ENCODE peak calls at places on chromosomes 1 and 21, in four cellular contexts. I, V, L and R are unnamed samples.

GRCh38 chr1:6783956-6784559 is 1.2 kb upstream of the CAMTA1 start:
- DNase-seq in I (no peak), V (no peak), L (no peak), R (no peak)

GRCh38 chr1:23352096-23352695 is 8.1 kb upstream of the HNRNPR start:
- DNase-seq in I (no peak), V (no peak), L (no peak), R (no peak)

GRCh38 chr1:7339953-7340352 is 431.1 kb upstream of the VAMP3 start:
- DNase-seq in I (no peak), V (no peak), L (no peak), R (no peak)

GRCh38 chr1:221217029-221217428 is 337.8 kb downstream of the HLX start:
- DNase-seq in I (no peak), V (no peak), L (no peak), R (no peak)

GRCh38 chr1:151841141-151841540 is 1.5 kb upstream of the C2CD4D start:
- DNase-seq in I (no peak), V (no peak), L (no peak), R (no peak)

GRCh38 chr1:241063281-241063680 is 293.7 kb downstream of the RGS7 start:
- DNase-seq in I (no peak), V (no peak), L (no peak), R (no peak)

GRCh38 chr1:21623411-21623961 is 45.7 kb downstream of the RAP1GAP start:
- DNase-seq in I (no peak), V (peak), L (no peak), R (no peak)

GRCh38 chr1:203124546-203125317 is 2.8 kb upstream of the ADORA1 start:
- DNase-seq in I (no peak), V (no peak), L (no peak), R (no peak)

GRCh38 chr21:29829514-29830255 is 110.1 kb downstream of the GRIK1 start:
- DNase-seq in I (no peak), V (no peak), L (no peak), R (no peak)

GRCh38 chr1:19765623-19766022 is 34.1 kb downstream of the TMCO4 start:
- DNase-seq in I (peak), V (no peak), L (no peak), R (peak)

GRCh38 chr1:109113787-109114568 is at the start of gene ELAPOR1:
- DNase-seq in I (no peak), V (peak), L (no peak), R (no peak)

GRCh38 chr1:109112652-109113285 is 1.1 kb upstream of the ELAPOR1 start:
- DNase-seq in I (peak), V (peak), L (peak), R (peak)

GRCh38 chr1:109109906-109110305 is 4.0 kb upstream of the ELAPOR1 start:
- DNase-seq in I (no peak), V (no peak), L (no peak), R (no peak)

GRCh38 chr1:109111386-109112055 is 2.4 kb upstream of the ELAPOR1 start:
- DNase-seq in I (no peak), V (no peak), L (no peak), R (no peak)

DNA sequence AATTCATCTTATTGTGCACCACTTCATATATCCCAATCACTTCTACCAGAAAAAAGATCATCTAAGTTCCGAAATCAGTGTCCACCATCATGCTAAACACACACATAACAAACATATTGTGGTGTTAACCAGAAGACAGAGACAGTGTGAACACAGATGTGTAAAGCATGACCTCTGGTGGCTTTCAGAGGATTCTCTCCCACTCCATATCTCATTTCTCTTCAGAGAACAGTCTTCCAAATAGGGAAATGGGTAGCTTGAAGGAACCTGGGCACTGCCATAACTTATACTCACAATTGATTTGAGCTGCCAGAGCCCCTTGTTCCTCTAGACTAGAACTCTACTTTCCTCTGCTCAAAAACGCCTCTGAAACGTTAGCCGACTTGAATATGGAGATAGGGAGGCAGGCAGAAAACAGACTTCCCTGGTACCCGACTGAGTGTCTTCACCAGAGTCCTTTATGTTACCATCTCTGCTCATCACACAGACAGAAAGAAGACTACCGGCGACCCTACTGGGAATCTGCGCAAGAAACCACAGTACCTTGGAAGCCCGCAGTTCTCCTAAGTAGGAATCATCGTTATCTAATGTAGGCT is 1.8 kb upstream of the ELAPOR1 start:
- DNase-seq in I (no peak), V (no peak), L (no peak), R (no peak)
- TF ChIP-seq CTCF in I (peak), V (no peak), L (no peak), R (peak)

DNA sequence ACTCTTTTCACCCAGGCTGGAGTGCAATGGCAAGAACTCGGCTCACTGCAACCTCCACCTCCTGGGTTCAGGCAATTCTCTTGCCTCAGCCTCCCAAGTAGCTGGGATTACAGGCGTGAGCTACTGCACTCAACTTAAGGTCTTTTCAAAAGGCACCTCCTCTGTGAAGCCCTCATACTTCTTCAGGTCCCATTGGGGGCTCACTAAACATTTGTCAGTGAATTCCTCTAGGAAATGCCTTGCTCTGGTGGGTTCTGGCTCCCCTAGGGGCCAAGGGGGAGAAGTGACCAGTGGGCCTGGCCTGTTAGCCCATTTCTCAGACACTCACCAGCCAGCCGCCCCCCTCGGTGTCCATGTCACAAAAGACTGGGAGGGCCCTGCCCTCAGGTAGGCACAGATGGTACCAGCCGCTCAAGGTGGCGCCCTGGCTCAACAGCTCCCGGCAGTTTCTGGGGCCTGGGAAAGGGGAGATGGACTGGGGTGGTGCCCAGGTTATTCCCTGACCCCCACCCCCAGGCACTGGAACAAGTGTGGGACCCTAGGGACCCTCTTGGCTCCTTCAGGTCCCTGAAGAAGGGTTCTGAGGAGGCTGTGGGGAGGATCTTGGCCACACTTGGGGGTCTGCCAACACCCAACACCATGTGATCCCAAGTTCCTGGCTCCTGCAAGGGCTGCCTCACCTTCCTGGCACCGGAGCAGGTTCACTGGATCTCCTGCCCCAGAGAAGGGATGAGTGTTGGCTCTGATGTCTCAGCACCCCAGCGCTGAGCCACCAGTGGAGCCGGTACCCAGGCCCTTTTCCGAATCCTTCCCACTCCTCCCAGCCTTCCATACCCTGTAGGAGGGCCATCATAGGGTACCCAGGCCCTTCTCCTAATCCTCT is 1.6 kb downstream of the FCN3 start:
- DNase-seq in I (no peak), V (no peak), L (no peak), R (no peak)
- TF ChIP-seq CTCF in I (peak), V (no peak), L (no peak), R (peak)

GRCh38 chr1:15958111-15958510 is 17.8 kb downstream of the ZBTB17 start:
- DNase-seq in I (no peak), V (no peak), L (no peak), R (no peak)

GRCh38 chr1:15955552-15955951 is 20.3 kb downstream of the ZBTB17 start:
- DNase-seq in I (no peak), V (no peak), L (no peak), R (no peak)

GRCh38 chr1:15956150-15956549 is 19.8 kb downstream of the ZBTB17 start:
- DNase-seq in I (no peak), V (no peak), L (no peak), R (no peak)

GRCh38 chr1:15958788-15959187 is 17.1 kb downstream of the ZBTB17 start:
- DNase-seq in I (no peak), V (no peak), L (no peak), R (no peak)

DNA sequence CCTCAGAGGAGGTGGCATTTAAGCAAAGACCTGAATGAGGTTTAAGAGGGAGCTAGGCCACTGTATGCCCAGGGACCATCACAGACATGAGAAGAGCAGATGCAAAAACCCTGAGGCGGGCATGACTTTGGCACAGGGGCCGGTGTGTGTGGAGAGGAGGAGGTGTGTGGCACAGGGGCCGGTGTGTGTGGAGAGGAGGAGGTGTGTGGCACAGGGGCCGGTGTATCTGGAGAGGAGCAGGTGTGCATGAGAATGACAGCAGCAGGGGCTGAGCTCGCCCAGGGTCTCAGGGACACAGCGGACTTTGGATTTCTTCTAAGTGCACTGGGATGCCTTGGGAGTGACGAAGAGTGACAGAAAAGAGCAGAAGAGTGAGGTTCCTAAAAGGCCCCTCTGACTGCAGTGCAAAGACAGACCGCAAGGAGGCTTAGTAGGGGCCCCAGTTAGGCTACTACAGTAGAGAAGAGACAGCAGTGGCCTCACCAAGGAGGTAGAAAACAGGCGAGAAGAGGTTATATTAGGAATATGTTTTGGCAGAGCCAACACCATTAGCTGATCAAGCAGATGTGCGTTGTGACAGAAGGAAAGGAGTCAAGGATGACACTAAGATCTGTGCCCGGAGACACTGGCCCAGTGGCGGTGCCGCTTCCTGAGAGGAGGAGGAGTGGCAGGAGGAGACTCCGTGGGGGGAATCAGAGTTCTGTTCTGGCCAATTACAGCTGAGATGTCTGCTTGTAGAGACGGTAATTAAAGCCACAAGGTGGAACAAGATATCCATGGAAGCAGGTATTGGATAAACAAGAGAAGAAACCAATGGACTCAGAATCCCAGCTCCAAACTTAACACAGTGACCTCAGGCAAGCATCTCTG is 18.4 kb downstream of the ZBTB17 start:
- DNase-seq in I (no peak), V (no peak), L (no peak), R (no peak)
- TF ChIP-seq CTCF in I (no peak), V (no peak), L (no peak), R (peak)

GRCh38 chr1:100785399-100786082 is 66.0 kb downstream of the VCAM1 start:
- DNase-seq in I (no peak), V (no peak), L (no peak), R (no peak)

GRCh38 chr1:100780826-100781225 is 61.3 kb downstream of the VCAM1 start:
- DNase-seq in I (no peak), V (no peak), L (no peak), R (no peak)

GRCh38 chr1:100786870-100787269 is 67.3 kb downstream of the VCAM1 start:
- DNase-seq in I (no peak), V (no peak), L (no peak), R (no peak)

GRCh38 chr1:100782473-100783010 is 63.0 kb downstream of the VCAM1 start:
- DNase-seq in I (no peak), V (no peak), L (no peak), R (no peak)
- TF ChIP-seq CTCF in I (no peak), V (no peak), L (no peak), R (no peak)

GRCh38 chr1:162357681-162358266 is 18.9 kb downstream of the SPATA46 start:
- DNase-seq in I (peak), V (no peak), L (no peak), R (peak)
- TF ChIP-seq CTCF in I (peak), V (no peak), L (no peak), R (peak)

GRCh38 chr21:36699546-36700294 is 805 bp downstream of the SIM2 start:
- DNase-seq in I (no peak), V (no peak), L (no peak), R (no peak)
- TF ChIP-seq CTCF in I (no peak), V (no peak), L (no peak), R (no peak)

DNA sequence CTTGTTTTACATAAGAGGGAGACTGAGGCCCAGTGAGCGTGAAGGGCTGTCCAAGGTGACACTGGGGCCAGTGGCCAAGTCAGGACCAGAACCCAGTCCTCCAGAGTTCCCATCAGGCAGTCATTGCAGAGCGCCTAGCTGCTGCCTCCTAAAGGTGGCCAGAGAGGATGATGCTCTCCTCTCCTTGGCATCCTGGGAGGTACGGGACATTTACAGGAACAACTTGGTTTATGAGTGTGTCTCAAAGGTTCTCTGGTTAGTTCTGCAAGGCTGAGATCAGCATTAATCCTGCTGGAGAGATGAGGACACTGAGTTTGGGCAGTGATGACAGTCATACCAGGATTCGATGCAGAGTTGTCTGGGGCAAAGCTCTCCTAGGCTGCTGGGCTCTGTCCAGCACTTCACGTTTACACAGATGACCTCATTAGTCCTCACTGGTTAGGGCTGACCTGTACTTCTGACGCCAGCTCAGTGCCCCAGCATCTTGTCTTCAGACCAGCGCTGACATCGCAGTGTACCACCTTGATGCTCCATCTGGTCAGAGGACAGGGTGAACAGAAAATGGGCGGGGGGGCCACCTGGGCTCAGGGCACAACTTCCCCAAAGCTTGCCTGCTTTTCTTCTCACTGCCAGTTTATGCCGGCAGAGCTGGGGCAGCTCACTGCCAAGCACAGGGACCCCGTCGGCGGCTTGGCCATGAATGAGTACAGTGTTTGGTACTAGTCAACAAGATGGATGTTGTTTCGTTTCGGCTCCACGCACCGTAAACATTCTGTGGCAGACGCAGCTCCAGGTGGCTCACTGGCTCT is 118.9 kb downstream of the GLIS1 start:
- DNase-seq in I (no peak), V (no peak), L (no peak), R (no peak)
- TF ChIP-seq CTCF in I (no peak), V (no peak), L (no peak), R (no peak)